ENCODE peak calls at places on chromosomes 12 and 14, in eight cellular contexts. W, G, S, R, P, C, O and E are unnamed samples.

GRCh38 chr12:110582286-110583136 is 607 bp downstream of the PPTC7 start:
- DNase-seq in P (peak), R (peak), C (peak), S (peak), G (peak), O (peak), W (peak), E (no peak)

GRCh38 chr12:93149228-93149627 is 220.1 kb upstream of the EEA1 start:
- DNase-seq in P (no peak), S (no peak), R (no peak), G (no peak), O (no peak), C (no peak), W (no peak), E (no peak)

GRCh38 chr12:1373887-1374286 is 220.5 kb downstream of the FBXL14 start:
- DNase-seq in W (no peak), G (no peak), S (no peak), P (no peak), O (no peak), C (no peak), R (no peak), E (no peak)

GRCh38 chr14:103165323-103165722 is 42.1 kb downstream of the TNFAIP2 start:
- DNase-seq in C (no peak), P (no peak), G (no peak), W (no peak), R (no peak), S (no peak), O (no peak), E (no peak)

GRCh38 chr12:57755454-57756372 is 810 bp downstream of the MARCHF9 start:
- DNase-seq in R (no peak), W (no peak), O (peak), S (no peak), G (no peak), C (no peak), P (peak), E (no peak)

GRCh38 chr12:41286426-41286825 is 98.3 kb downstream of the PDZRN4 start:
- DNase-seq in R (no peak), P (no peak), O (no peak), C (no peak), S (no peak), G (peak), W (no peak), E (no peak)

GRCh38 chr12:79441534-79441933 is 249.2 kb downstream of the PAWR start:
- DNase-seq in O (no peak), P (no peak), G (no peak), C (no peak), S (no peak), W (no peak), R (no peak), E (no peak)

GRCh38 chr14:56212541-56212940 is 94.3 kb downstream of the PELI2 start:
- DNase-seq in W (no peak), G (no peak), S (no peak), R (no peak), P (no peak), O (no peak), C (no peak), E (no peak)

GRCh38 chr14:89137514-89138163 is 279.4 kb downstream of the FOXN3 start:
- DNase-seq in G (no peak), S (no peak), C (peak), W (peak), R (peak), O (no peak), P (no peak), E (no peak)

GRCh38 chr12:109473006-109473405 is 4.1 kb downstream of the KCTD10 start:
- DNase-seq in C (no peak), O (no peak), W (no peak), G (no peak), S (no peak), P (no peak), R (no peak), E (no peak)
- TF ChIP-seq POLR2AphosphoS5 in C (no peak), O (no peak), W (no peak), G (no peak), S (no peak), P (no peak), R (no peak), E (no peak)

GRCh38 chr12:106343213-106343509 is 14.4 kb upstream of the POLR3B start:
- DNase-seq in G (no peak), C (no peak), W (no peak), P (no peak), R (no peak), S (no peak), O (no peak), E (no peak)
- H3K4me3 ChIP-seq in G (no peak), C (peak), W (no peak), P (no peak), R (no peak), S (peak), O (no peak), E (peak)

GRCh38 chr12:103928736-103929050 is 1.5 kb upstream of the HSP90B1 start:
- DNase-seq in R (no peak), W (no peak), C (no peak), O (no peak), P (peak), G (no peak), S (no peak), E (no peak)

GRCh38 chr12:103929051-103929908 is 930 bp upstream of the HSP90B1 start:
- DNase-seq in R (peak), S (peak), O (peak), G (peak), P (peak), W (peak), C (peak), E (no peak)

GRCh38 chr12:103933237-103933636 is 3.0 kb downstream of the HSP90B1 start:
- DNase-seq in W (no peak), S (no peak), P (no peak), C (no peak), O (no peak), G (no peak), R (no peak), E (no peak)

GRCh38 chr12:103930787-103931536 is 752 bp downstream of the HSP90B1 start:
- DNase-seq in C (peak), W (no peak), P (peak), R (peak), O (peak), G (peak), S (peak), E (no peak)

GRCh38 chr12:103929909-103930786 is at the start of gene HSP90B1:
- DNase-seq in G (peak), W (peak), S (peak), P (peak), O (peak), R (peak), C (peak), E (peak)
- TF ChIP-seq POLR2AphosphoS5 in G (peak), W (peak), S (no peak), P (peak), O (peak), R (peak), C (peak), E (peak)

GRCh38 chr12:125983094-125983783 is 918.0 kb downstream of the AACS start:
- DNase-seq in R (no peak), O (peak), C (peak), W (no peak), G (peak), P (peak), S (no peak), E (no peak)

GRCh38 chr12:125988545-125988944 is 923.3 kb downstream of the AACS start:
- DNase-seq in P (no peak), R (no peak), S (no peak), O (no peak), W (no peak), C (no peak), G (no peak), E (no peak)

GRCh38 chr12:125989716-125990115 is 924.5 kb downstream of the AACS start:
- DNase-seq in S (no peak), W (no peak), O (no peak), R (no peak), C (no peak), P (no peak), G (no peak), E (no peak)

GRCh38 chr12:125981610-125982253 is 916.5 kb downstream of the AACS start:
- DNase-seq in R (no peak), G (peak), S (no peak), C (no peak), P (no peak), W (no peak), O (no peak), E (no peak)

DNA sequence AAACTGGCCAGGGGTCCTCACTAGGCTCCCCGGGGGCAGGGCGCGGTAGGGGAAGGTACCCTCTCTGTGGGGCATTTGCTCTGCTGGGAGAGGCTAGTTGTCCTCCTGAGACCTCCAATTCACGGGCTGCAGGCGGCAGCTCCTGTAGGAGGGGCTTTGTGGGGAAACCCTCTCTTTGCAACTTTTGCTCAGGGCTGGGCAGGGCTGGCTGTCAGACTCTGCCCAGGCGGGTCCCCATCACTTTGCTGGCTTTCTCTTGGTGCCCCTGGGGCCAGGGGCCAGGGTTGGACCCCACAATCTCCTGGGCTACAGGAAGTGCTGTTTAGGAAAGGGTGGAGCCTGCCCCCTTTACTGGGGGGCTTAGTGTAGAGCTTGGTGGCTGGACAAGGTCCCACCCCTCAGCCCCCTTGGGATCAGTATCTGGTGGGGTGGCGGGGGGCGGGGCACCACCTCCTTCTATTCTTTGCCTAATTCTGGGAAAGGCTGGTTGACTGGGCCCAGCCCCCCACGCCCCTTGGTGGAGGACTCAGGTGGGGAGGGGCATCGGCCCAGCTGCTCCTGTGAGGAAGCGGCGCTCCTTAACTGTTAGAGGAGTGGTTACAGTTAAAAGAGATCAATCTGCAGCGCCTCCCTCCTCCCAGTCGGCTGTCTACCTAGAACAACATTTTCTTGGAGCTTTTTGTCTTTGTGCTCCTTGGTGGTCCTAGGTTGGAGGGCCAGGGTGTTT is 918.7 kb downstream of the AACS start:
- DNase-seq in P (no peak), G (peak), S (no peak), W (no peak), O (no peak), R (no peak), C (peak), E (no peak)
- H3K4me3 ChIP-seq in P (peak), G (peak), S (peak), W (no peak), O (peak), R (no peak), C (peak), E (peak)

GRCh38 chr12:66137937-66138336 is 7.4 kb upstream of the LLPH start:
- DNase-seq in C (no peak), G (no peak), S (no peak), O (no peak), P (no peak), W (no peak), R (no peak), E (no peak)

GRCh38 chr12:66143868-66144267 is 13.3 kb upstream of the LLPH start:
- DNase-seq in P (no peak), G (no peak), S (no peak), W (no peak), C (no peak), R (no peak), O (no peak), E (no peak)

GRCh38 chr12:66140726-66141125 is 10.2 kb upstream of the LLPH start:
- DNase-seq in W (no peak), S (no peak), C (no peak), P (no peak), R (no peak), O (no peak), G (no peak), E (no peak)

GRCh38 chr12:66139328-66139727 is 8.8 kb upstream of the LLPH start:
- DNase-seq in C (no peak), O (no peak), R (no peak), S (no peak), P (no peak), G (no peak), W (no peak), E (no peak)

GRCh38 chr12:66141299-66141698 is 10.7 kb upstream of the LLPH start:
- DNase-seq in C (no peak), O (no peak), G (no peak), P (no peak), W (no peak), S (no peak), R (no peak), E (no peak)
- TF ChIP-seq POLR2AphosphoS5 in C (no peak), O (no peak), G (no peak), P (no peak), W (no peak), S (no peak), R (no peak), E (no peak)

GRCh38 chr14:20329355-20329754 is 3.7 kb downstream of the CCNB1IP1 start:
- DNase-seq in W (no peak), P (no peak), O (no peak), C (no peak), R (no peak), S (no peak), G (no peak), E (no peak)

GRCh38 chr14:20332946-20333782 is at the start of gene CCNB1IP1:
- DNase-seq in P (no peak), O (peak), S (no peak), W (peak), R (peak), G (peak), C (peak), E (peak)

GRCh38 chr14:20332386-20332945 is 613 bp downstream of the CCNB1IP1 start:
- DNase-seq in C (no peak), W (no peak), O (no peak), S (no peak), P (no peak), R (no peak), G (peak), E (no peak)

GRCh38 chr14:20328705-20329104 is 4.4 kb downstream of the CCNB1IP1 start:
- DNase-seq in G (no peak), R (no peak), C (no peak), W (no peak), P (no peak), O (no peak), S (no peak), E (no peak)

GRCh38 chr14:20331048-20331613 is 1.9 kb downstream of the CCNB1IP1 start:
- DNase-seq in R (no peak), W (no peak), S (no peak), O (no peak), P (no peak), C (no peak), G (no peak), E (no peak)
- H3K4me3 ChIP-seq in R (peak), W (peak), S (no peak), O (no peak), P (no peak), C (no peak), G (no peak), E (no peak)